ENCODE peak calls at places on chromosomes 2 and 18, in five cellular contexts. One of them, this sample, is unnamed.

GRCh38 chr18:54780970-54781369 is 47.3 kb upstream of the RAB27B start:
- DNase-seq in fibroblast of gingiva: no peak
- DNase-seq in NCI-H1105 treated with DMSO at 0.1 percent for 48 hours: no peak
- DNase-seq in sciatic nerve: no peak
- DNase-seq in substantia nigra: no peak
- DNase-seq in this sample: no peak

GRCh38 chr2:101864426-101864825 is 127.3 kb upstream of the IL1R2 start:
- DNase-seq in fibroblast of gingiva: no peak
- DNase-seq in NCI-H1105 treated with DMSO at 0.1 percent for 48 hours: no peak
- DNase-seq in sciatic nerve: no peak
- DNase-seq in substantia nigra: no peak
- DNase-seq in this sample: no peak

GRCh38 chr18:48781041-48781989 is 169.4 kb downstream of the SMAD7 start:
- DNase-seq in fibroblast of gingiva: peak
- DNase-seq in NCI-H1105 treated with DMSO at 0.1 percent for 48 hours: no peak
- DNase-seq in sciatic nerve: peak
- DNase-seq in substantia nigra: peak
- DNase-seq in this sample: peak

GRCh38 chr2:231185050-231185725 is 13.2 kb upstream of the ARMC9 start:
- DNase-seq in fibroblast of gingiva: no peak
- DNase-seq in NCI-H1105 treated with DMSO at 0.1 percent for 48 hours: no peak
- DNase-seq in sciatic nerve: no peak
- DNase-seq in substantia nigra: no peak
- DNase-seq in this sample: no peak

GRCh38 chr2:86035883-86036789 is 69.5 kb downstream of the POLR1A start:
- DNase-seq in fibroblast of gingiva: peak
- DNase-seq in NCI-H1105 treated with DMSO at 0.1 percent for 48 hours: peak
- DNase-seq in sciatic nerve: peak
- DNase-seq in substantia nigra: peak
- DNase-seq in this sample: peak

GRCh38 chr18:49768051-49768391 is 45.3 kb downstream of the ACAA2 start:
- DNase-seq in fibroblast of gingiva: peak
- DNase-seq in NCI-H1105 treated with DMSO at 0.1 percent for 48 hours: peak
- DNase-seq in sciatic nerve: peak
- DNase-seq in substantia nigra: no peak
- DNase-seq in this sample: peak

GRCh38 chr2:177265386-177265690 is 811 bp upstream of the NFE2L2 start:
- DNase-seq in fibroblast of gingiva: peak
- DNase-seq in NCI-H1105 treated with DMSO at 0.1 percent for 48 hours: peak
- DNase-seq in sciatic nerve: peak
- DNase-seq in substantia nigra: peak
- DNase-seq in this sample: peak

GRCh38 chr18:9708057-9708881 is at the start of gene RAB31:
- DNase-seq in fibroblast of gingiva: peak
- DNase-seq in NCI-H1105 treated with DMSO at 0.1 percent for 48 hours: no peak
- DNase-seq in sciatic nerve: peak
- DNase-seq in substantia nigra: peak
- DNase-seq in this sample: peak

GRCh38 chr2:70087703-70088507 is 628 bp downstream of the PCBP1 start:
- DNase-seq in fibroblast of gingiva: peak
- DNase-seq in NCI-H1105 treated with DMSO at 0.1 percent for 48 hours: no peak
- DNase-seq in sciatic nerve: peak
- DNase-seq in substantia nigra: peak
- DNase-seq in this sample: peak

GRCh38 chr2:44358498-44358897 is 2.8 kb downstream of the PREPL start:
- DNase-seq in fibroblast of gingiva: no peak
- DNase-seq in NCI-H1105 treated with DMSO at 0.1 percent for 48 hours: peak
- DNase-seq in sciatic nerve: no peak
- DNase-seq in substantia nigra: no peak
- DNase-seq in this sample: peak

GRCh38 chr2:237254911-237255578 is 158.9 kb downstream of the COL6A3 start:
- DNase-seq in fibroblast of gingiva: no peak
- DNase-seq in NCI-H1105 treated with DMSO at 0.1 percent for 48 hours: no peak
- DNase-seq in sciatic nerve: no peak
- DNase-seq in substantia nigra: no peak
- DNase-seq in this sample: no peak

This sample was measured in left ventricle myocardium superior.